ENCODE peak calls at places on chromosomes 11 and 22, in nine cellular contexts. Z is WTC11; I is HEK293T; Q is GM13976; O is CD8-positive, alpha-beta memory T cell; J is activated T-helper 1 cell treated with anti-CD3 and anti-CD28 coated beads, Interleukin-2, amount 50 U/mL, for 16 hours; M is tibial nerve; D is NCI-H187; K is endothelial cell. B is an unnamed sample.

GRCh38 chr22:31075961-31076360 is 5.2 kb upstream of the SMTN start:
- DNase-seq in D (no peak), O (no peak), M (peak; percentile 73), J (no peak), K (no peak), Z (no peak), I (no peak), Q (no peak), B (no peak)

GRCh38 chr11:1297576-1298473 is 11.6 kb downstream of the TOLLIP start:
- DNase-seq in O (no peak), Z (no peak), K (no peak), J (no peak), D (no peak), Q (no peak), I (no peak), M (no peak), B (no peak)

GRCh38 chr22:27879923-27880322 is 39.1 kb downstream of the PITPNB start:
- DNase-seq in J (no peak), K (peak; percentile 48), Z (no peak), O (no peak), Q (peak; percentile 34), I (peak; percentile 70), D (no peak), M (no peak), B (peak; percentile 37)

GRCh38 chr22:42324991-42325710 is 54.7 kb upstream of the TCF20 start:
- DNase-seq in J (no peak), O (no peak), Z (peak; percentile 36), I (no peak), K (no peak), M (no peak), D (no peak), Q (no peak), B (no peak)

GRCh38 chr11:12455938-12456337 is 78.6 kb downstream of the PARVA start:
- DNase-seq in M (no peak), Q (no peak), O (no peak), Z (no peak), J (no peak), I (no peak), D (no peak), K (no peak), B (no peak)

GRCh38 chr11:65814131-65814959 is 19.4 kb upstream of the SNX32 start:
- DNase-seq in Z (no peak), O (no peak), J (no peak), M (no peak), K (no peak), I (no peak), D (no peak), Q (no peak), B (peak; percentile 51)

GRCh38 chr11:111186308-111186967 is 59.1 kb upstream of the POU2AF2 start:
- DNase-seq in O (no peak), Z (no peak), I (no peak), D (no peak), M (no peak), K (no peak), J (no peak), Q (no peak), B (no peak)

GRCh38 chr11:95571861-95572260 is 217.7 kb downstream of the FAM76B start:
- DNase-seq in D (no peak), O (no peak), I (no peak), K (no peak), J (no peak), Z (no peak), M (no peak), Q (no peak), B (no peak)

GRCh38 chr11:133894956-133895549 is 49.7 kb upstream of the SPATA19 start:
- DNase-seq in I (no peak), D (no peak), Z (peak; percentile 55), J (no peak), Q (no peak), K (no peak), M (no peak), O (no peak), B (no peak)

GRCh38 chr11:11860103-11860979 is 18.6 kb downstream of the USP47 start:
- DNase-seq in J (no peak), O (no peak), Z (no peak), Q (no peak), M (no peak), I (no peak), K (no peak), D (no peak), B (peak; percentile 51)

GRCh38 chr11:11349870-11350325 is 3.2 kb downstream of the CSNK2A3 start:
- DNase-seq in Z (no peak), D (no peak), J (no peak), K (no peak), M (no peak), Q (no peak), I (no peak), O (no peak), B (no peak)

GRCh38 chr11:44484211-44484610 is 81.3 kb upstream of the CD82 start:
- DNase-seq in I (peak; percentile 48), K (peak; percentile 49), Z (peak; percentile 31), Q (no peak), D (no peak), M (no peak), O (no peak), J (no peak), B (no peak)

GRCh38 chr11:57294225-57295131 is 30.3 kb downstream of the TNKS1BP1 start:
- DNase-seq in Q (no peak), D (no peak), I (no peak), Z (no peak), K (no peak), O (no peak), J (no peak), M (no peak), B (peak; percentile 68)

GRCh38 chr11:114501901-114502300 is 57.8 kb downstream of the NXPE1 start:
- DNase-seq in K (no peak), Q (no peak), Z (no peak), D (no peak), I (no peak), J (no peak), M (no peak), O (no peak), B (peak; percentile 52)

GRCh38 chr11:131749100-131749499 is 378.7 kb downstream of the NTM start:
- DNase-seq in I (no peak), M (no peak), Z (no peak), K (no peak), Q (no peak), D (no peak), J (no peak), O (no peak), B (peak; percentile 23)

GRCh38 chr11:60265373-60266214 is 14.9 kb upstream of the MS4A4A start:
- DNase-seq in M (no peak), J (no peak), O (no peak), D (no peak), I (peak; percentile 42), Q (peak; percentile 29), Z (no peak), K (peak; percentile 64), B (peak; percentile 48)

GRCh38 chr22:27196483-27196882 is 539.1 kb downstream of the MIAT start:
- DNase-seq in O (no peak), K (no peak), M (no peak), Q (no peak), J (no peak), Z (no peak), D (no peak), I (no peak), B (no peak)

GRCh38 chr22:25187469-25187868 is 12.2 kb upstream of the CRYBB3 start:
- DNase-seq in M (no peak), O (no peak), D (no peak), I (no peak), K (no peak), J (no peak), Z (no peak), Q (no peak), B (no peak)

GRCh38 chr11:131855320-131855719 is 484.9 kb downstream of the NTM start:
- DNase-seq in M (no peak), K (no peak), J (no peak), O (no peak), I (no peak), D (no peak), Q (no peak), Z (no peak), B (no peak)

GRCh38 chr11:6315811-6316425 is 4.4 kb downstream of the CAVIN3 start:
- DNase-seq in J (no peak), K (peak; percentile 52), D (peak; percentile 1), M (peak; percentile 35), O (no peak), Z (peak; percentile 68), Q (peak; percentile 73), I (peak; percentile 79), B (peak; percentile 46)

GRCh38 chr11:60307507-60308195 is 19.4 kb upstream of the MS4A6E start:
- DNase-seq in K (no peak), M (no peak), Z (no peak), Q (no peak), D (no peak), I (no peak), O (no peak), J (no peak), B (peak; percentile 55)

GRCh38 chr22:20458530-20459151 is 21.0 kb upstream of the SCARF2 start:
- DNase-seq in O (no peak), J (no peak), K (no peak), Q (no peak), I (no peak), M (no peak), D (no peak), Z (no peak), B (no peak)

GRCh38 chr11:1832181-1832988 is 2.4 kb upstream of the SYT8 start:
- DNase-seq in M (no peak), K (peak; percentile 74), I (peak; percentile 81), O (peak; percentile 57), Z (peak; percentile 77), D (no peak), Q (peak; percentile 91), J (peak; percentile 42), B (no peak)

GRCh38 chr22:19172213-19173046 is 6.1 kb downstream of the SLC25A1 start:
- DNase-seq in M (no peak), Q (no peak), J (no peak), O (no peak), K (no peak), Z (no peak), D (no peak), I (no peak), B (no peak)

GRCh38 chr22:19176175-19176630 is 2.3 kb downstream of the SLC25A1 start:
- DNase-seq in J (no peak), D (no peak), I (no peak), K (no peak), Z (peak; percentile 35), Q (no peak), O (no peak), M (no peak), B (no peak)